ENCODE peak calls at places on chromosomes 1 and 21, in five cellular contexts. One of them, this sample, is unnamed.

GRCh38 chr1:40886318-40887011 is 24.3 kb upstream of the CITED4 start:
- DNase-seq in HCEC 1CT: no peak
- DNase-seq in stimulated activated CD8-positive, alpha-beta memory T cell treated with anti-CD3 and anti-CD28 coated beads, Interleukin-15, amount 100 ng/mL, for 24 hours: no peak
- DNase-seq in psoas muscle: no peak
- DNase-seq in NCI-H1417: no peak
- DNase-seq in this sample: no peak

GRCh38 chr1:27949027-27949426 is 10.7 kb upstream of the XKR8 start:
- DNase-seq in HCEC 1CT: no peak
- DNase-seq in psoas muscle: no peak
- DNase-seq in stimulated activated CD8-positive, alpha-beta memory T cell treated with anti-CD3 and anti-CD28 coated beads, Interleukin-15, amount 100 ng/mL, for 24 hours: no peak
- DNase-seq in NCI-H1417: no peak
- DNase-seq in this sample: no peak

GRCh38 chr21:34580181-34580700 is 34.7 kb downstream of the RCAN1 start:
- DNase-seq in psoas muscle: no peak
- DNase-seq in NCI-H1417: no peak
- DNase-seq in stimulated activated CD8-positive, alpha-beta memory T cell treated with anti-CD3 and anti-CD28 coated beads, Interleukin-15, amount 100 ng/mL, for 24 hours: no peak
- DNase-seq in HCEC 1CT: no peak
- DNase-seq in this sample: peak

GRCh38 chr1:15950302-15950701 is 25.6 kb downstream of the ZBTB17 start:
- DNase-seq in stimulated activated CD8-positive, alpha-beta memory T cell treated with anti-CD3 and anti-CD28 coated beads, Interleukin-15, amount 100 ng/mL, for 24 hours: no peak
- DNase-seq in NCI-H1417: no peak
- DNase-seq in psoas muscle: no peak
- DNase-seq in HCEC 1CT: no peak
- DNase-seq in this sample: no peak

GRCh38 chr1:226248091-226248490 is 24.6 kb downstream of the MIXL1 start:
- DNase-seq in psoas muscle: no peak
- DNase-seq in stimulated activated CD8-positive, alpha-beta memory T cell treated with anti-CD3 and anti-CD28 coated beads, Interleukin-15, amount 100 ng/mL, for 24 hours: no peak
- DNase-seq in HCEC 1CT: no peak
- DNase-seq in NCI-H1417: no peak
- DNase-seq in this sample: no peak

GRCh38 chr1:184992271-184992670 is 18.0 kb upstream of the NIBAN1 start:
- DNase-seq in stimulated activated CD8-positive, alpha-beta memory T cell treated with anti-CD3 and anti-CD28 coated beads, Interleukin-15, amount 100 ng/mL, for 24 hours: no peak
- DNase-seq in NCI-H1417: no peak
- DNase-seq in HCEC 1CT: no peak
- DNase-seq in psoas muscle: no peak
- DNase-seq in this sample: no peak

GRCh38 chr1:119902775-119903442 is 6.6 kb upstream of the ADAM30 start:
- DNase-seq in stimulated activated CD8-positive, alpha-beta memory T cell treated with anti-CD3 and anti-CD28 coated beads, Interleukin-15, amount 100 ng/mL, for 24 hours: no peak
- DNase-seq in psoas muscle: no peak
- DNase-seq in NCI-H1417: no peak
- DNase-seq in HCEC 1CT: no peak
- DNase-seq in this sample: no peak

GRCh38 chr21:38798481-38798882 is 7.2 kb upstream of the ETS2 start:
- DNase-seq in HCEC 1CT: peak
- DNase-seq in stimulated activated CD8-positive, alpha-beta memory T cell treated with anti-CD3 and anti-CD28 coated beads, Interleukin-15, amount 100 ng/mL, for 24 hours: no peak
- DNase-seq in NCI-H1417: peak
- DNase-seq in psoas muscle: no peak
- DNase-seq in this sample: no peak

GRCh38 chr1:167273027-167273800 is 52.5 kb downstream of the POU2F1 start:
- DNase-seq in psoas muscle: no peak
- DNase-seq in HCEC 1CT: peak
- DNase-seq in NCI-H1417: peak
- DNase-seq in stimulated activated CD8-positive, alpha-beta memory T cell treated with anti-CD3 and anti-CD28 coated beads, Interleukin-15, amount 100 ng/mL, for 24 hours: no peak
- DNase-seq in this sample: no peak

GRCh38 chr1:9440763-9441194 is 98.5 kb upstream of the SLC25A33 start:
- DNase-seq in stimulated activated CD8-positive, alpha-beta memory T cell treated with anti-CD3 and anti-CD28 coated beads, Interleukin-15, amount 100 ng/mL, for 24 hours: no peak
- DNase-seq in NCI-H1417: no peak
- DNase-seq in psoas muscle: no peak
- DNase-seq in HCEC 1CT: no peak
- DNase-seq in this sample: peak

GRCh38 chr1:227666286-227666685 is 68.8 kb downstream of the JMJD4 start:
- DNase-seq in stimulated activated CD8-positive, alpha-beta memory T cell treated with anti-CD3 and anti-CD28 coated beads, Interleukin-15, amount 100 ng/mL, for 24 hours: no peak
- DNase-seq in HCEC 1CT: no peak
- DNase-seq in NCI-H1417: no peak
- DNase-seq in psoas muscle: no peak
- DNase-seq in this sample: no peak